ENCODE peak calls at places on chromosomes 4 and X, in seven cellular contexts. S is SK-N-SH, C is HCT116, W is K562, Q is GM12878, N is HepG2, G is Panc1. D is an unnamed sample. For H3K36me3, the result is how much of the 10 kb centered on the place peaks cover.

GRCh38 chrX:73683236-73683859 is 120.4 kb downstream of the CHIC1 start:
- DNase-seq in Q (no peak), W (no peak), N (no peak), S (no peak), G (no peak), C (no peak), D (no peak)

GRCh38 chr4:55993994-55994657 is 45.4 kb downstream of the CEP135 start:
- DNase-seq in G (no peak), W (no peak), C (no peak), Q (peak), S (no peak), N (no peak), D (no peak)

GRCh38 chr4:125847518-125847917 is 532.8 kb downstream of the FAT4 start:
- DNase-seq in W (no peak), S (no peak), C (no peak), N (no peak), Q (no peak), G (no peak), D (no peak)

GRCh38 chr4:24842356-24842755 is 47.0 kb downstream of the SOD3 start:
- DNase-seq in W (no peak), Q (no peak), G (no peak), C (no peak), S (no peak), N (no peak), D (no peak)

GRCh38 chr4:30354605-30355004 is 365.6 kb upstream of the PCDH7 start:
- DNase-seq in S (no peak), Q (no peak), N (no peak), G (no peak), W (no peak), C (no peak), D (no peak)

GRCh38 chr4:150327262-150327780 is 249.1 kb downstream of the DCLK2 start:
- DNase-seq in C (no peak), W (no peak), S (no peak), Q (no peak), G (no peak), N (no peak), D (no peak)

GRCh38 chrX:69705818-69706217 is 89.9 kb downstream of the EDA start:
- DNase-seq in S (no peak), G (no peak), N (no peak), Q (no peak), C (no peak), W (no peak), D (peak)

GRCh38 chr4:7778524-7779193 is 161.0 kb downstream of the AFAP1 start:
- DNase-seq in C (no peak), N (no peak), Q (no peak), G (no peak), W (no peak), S (no peak), D (no peak)

GRCh38 chrX:115968436-115969252 is 201.9 kb upstream of the AGTR2 start:
- DNase-seq in Q (no peak), S (peak), C (peak), G (no peak), N (no peak), W (no peak), D (peak)

GRCh38 chr4:153759407-153760226 is at the start of gene RNF175:
- DNase-seq in W (no peak), N (no peak), C (no peak), S (peak), G (no peak), Q (no peak), D (peak)

DNA sequence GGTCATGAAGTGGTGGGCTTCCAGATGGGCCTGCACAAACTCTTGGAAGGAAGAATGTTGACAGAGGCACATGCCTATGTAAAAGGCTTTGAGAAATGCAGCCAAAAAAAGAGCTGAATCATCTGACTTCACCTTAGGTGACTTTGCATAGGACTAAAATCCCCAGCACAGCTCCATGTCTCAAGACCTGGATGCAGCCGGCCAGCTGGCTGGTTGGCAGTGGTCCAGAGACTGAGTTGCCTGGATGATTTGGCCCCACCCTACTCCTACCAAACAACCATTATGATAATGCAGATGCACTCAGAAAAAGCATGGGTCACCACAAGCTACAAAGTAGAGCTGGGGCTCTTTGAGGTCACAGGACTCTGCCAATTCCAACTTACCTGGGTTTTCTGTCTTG is 484.6 kb upstream of the NR3C2 start:
- DNase-seq in W (no peak), G (no peak), N (no peak), Q (no peak), C (no peak), S (no peak), D (no peak)
- TF ChIP-seq REST in W (no peak), G (no peak), N (no peak), Q (no peak), C (no peak), S (no peak), D (no peak)

DNA sequence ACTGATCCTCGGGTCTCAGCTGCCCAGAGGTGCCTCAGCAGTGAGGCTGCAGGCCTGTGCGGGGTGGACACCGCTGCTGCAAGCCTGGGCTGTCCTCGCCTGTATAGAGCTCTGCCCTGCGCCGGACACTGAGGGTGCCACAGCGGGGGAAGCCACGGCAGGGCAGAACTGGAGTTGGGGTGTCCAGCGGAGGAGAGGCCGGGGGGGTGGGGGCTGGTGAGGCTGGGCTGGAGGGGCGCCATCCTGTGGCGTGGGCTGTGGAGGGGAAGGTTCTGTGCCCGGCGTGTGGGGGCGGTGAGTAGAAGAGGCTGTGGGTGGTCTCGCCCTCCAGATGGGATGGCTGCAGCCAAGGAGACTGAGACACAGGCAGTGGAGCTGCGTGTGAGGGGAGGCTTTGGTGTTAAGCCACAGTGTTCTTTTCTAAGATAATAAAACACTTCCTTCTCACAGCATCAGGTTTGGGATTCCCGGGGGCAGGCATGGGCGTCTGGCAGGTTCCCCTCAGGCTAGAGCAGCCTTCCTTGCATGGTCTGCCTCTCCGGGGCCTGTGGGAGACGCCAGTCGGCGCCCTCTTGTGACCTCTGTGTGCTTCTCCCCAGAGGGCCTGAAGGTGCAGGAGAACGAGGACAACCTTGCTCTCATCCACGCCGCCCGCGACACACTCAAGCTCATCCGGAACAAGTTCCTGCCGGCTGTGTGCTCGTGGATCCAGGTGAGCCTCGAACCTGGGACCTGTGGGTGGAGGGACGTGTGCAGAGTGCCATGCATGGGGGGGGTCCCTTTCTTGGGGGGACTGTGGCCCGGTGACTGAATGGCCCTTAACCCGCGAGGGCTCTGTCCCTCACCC is 7.4 kb downstream of the UVSSA start:
- DNase-seq in N (no peak), Q (no peak), S (no peak), G (no peak), W (no peak), C (no peak), D (peak)
- H3K36me3 ChIP-seq in N (under half), Q (under half), S (under half), G (under half), W (under half), C (under half), D (under half)

GRCh38 chr4:15778742-15779231 is 659 bp downstream of the CD38 start:
- DNase-seq in G (no peak), W (no peak), S (no peak), C (no peak), Q (no peak), N (no peak), D (peak)

GRCh38 chr4:15779789-15780188 is 1.7 kb downstream of the CD38 start:
- DNase-seq in Q (no peak), S (no peak), G (no peak), N (no peak), W (no peak), C (no peak), D (no peak)

GRCh38 chr4:15778191-15778741 is at the start of gene CD38:
- DNase-seq in S (peak), N (no peak), Q (peak), C (no peak), G (no peak), W (no peak), D (peak)

GRCh38 chr4:15777697-15778096 is 431 bp upstream of the CD38 start:
- DNase-seq in Q (no peak), W (no peak), S (no peak), C (no peak), N (no peak), G (no peak), D (no peak)

DNA sequence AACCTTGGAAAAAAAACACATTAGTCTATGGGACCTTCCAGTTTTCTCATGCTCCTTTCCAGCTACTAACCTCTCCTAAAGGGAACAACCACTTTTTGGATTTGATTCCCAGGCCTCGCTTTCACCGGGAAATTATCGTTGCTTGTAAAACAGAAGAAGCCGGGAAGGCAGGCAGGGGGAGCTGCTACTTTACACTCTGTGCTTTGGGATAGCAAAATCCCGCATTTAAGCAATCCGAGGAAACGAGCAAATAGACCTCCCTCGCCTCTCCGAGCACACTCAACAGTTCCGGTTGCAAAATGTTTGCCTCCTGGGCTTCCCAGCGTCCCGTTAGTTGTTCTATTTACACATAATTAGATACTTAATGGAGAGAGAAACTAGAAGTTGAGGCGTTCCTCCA is 1.2 kb downstream of the CD38 start:
- DNase-seq in S (peak), Q (no peak), G (no peak), W (no peak), C (no peak), N (peak), D (peak)
- H3K27ac ChIP-seq in S (no peak), Q (peak), G (no peak), W (no peak), C (no peak), N (no peak), D (no peak)

DNA sequence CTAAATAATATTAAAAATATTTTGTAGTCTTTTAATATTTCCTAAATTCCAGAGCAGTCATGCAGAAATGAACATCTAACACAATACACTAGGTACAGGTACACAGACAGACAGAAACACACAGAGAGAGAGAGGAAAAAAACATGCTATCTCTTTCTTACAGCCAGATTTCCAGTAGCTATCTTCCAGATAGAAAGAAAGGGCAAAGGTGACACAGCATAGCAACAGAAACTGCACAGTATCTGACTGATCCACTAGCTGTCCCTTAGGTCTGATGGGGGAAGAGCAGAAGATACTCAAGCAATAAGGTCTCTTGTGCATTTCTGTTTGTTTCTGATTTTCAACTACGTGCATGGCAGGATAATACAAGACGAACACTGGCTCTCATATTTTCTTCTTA is 7.8 kb downstream of the FBXW7 start:
- DNase-seq in C (no peak), N (no peak), W (peak), G (no peak), Q (no peak), S (no peak), D (no peak)
- TF ChIP-seq REST in C (no peak), N (no peak), W (no peak), G (no peak), Q (no peak), S (no peak), D (no peak)

GRCh38 chr4:185651137-185651677 is 115.9 kb upstream of the PDLIM3 start:
- DNase-seq in W (no peak), S (no peak), G (no peak), Q (no peak), N (peak), C (no peak), D (peak)
- H3K36me3 ChIP-seq in W (under half), S (under half), G (under half), Q (under half), N (under half), C (under half), D (under half)

DNA sequence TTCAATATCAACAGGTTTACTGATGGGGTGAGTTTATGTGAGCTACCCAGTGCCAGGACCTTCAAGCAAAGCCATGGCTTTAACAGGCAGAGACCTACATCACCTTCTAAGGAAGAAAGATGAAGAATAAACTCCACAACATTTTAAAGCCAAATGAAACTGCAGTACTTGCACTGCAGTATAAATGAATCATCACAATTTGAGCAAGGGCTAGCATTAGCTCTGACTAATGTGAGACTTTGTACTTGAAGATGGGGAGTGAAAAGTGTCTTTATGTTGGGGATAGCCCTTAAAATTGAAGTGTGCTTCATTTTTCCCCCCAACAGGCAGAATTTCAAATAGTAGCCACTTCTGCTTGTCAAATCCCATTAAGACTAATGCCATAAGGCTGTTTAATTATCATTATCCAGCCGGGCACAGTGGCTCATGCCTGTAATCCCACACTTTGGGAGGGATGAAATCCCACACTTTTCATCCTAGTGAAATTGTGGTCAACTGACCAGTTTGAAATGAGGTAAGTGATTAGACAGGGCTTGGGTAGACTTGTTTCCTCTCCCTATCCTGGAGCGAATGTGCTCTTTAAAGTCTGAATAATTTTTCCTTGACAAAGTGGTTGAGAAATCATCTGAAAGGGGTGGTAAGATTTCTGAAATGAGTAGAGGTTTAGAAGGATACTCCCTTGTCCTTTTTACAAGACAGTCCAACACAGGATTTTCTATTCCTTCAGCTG is 27.2 kb upstream of the GPR34 start:
- DNase-seq in C (no peak), N (no peak), S (no peak), Q (no peak), W (no peak), G (no peak), D (no peak)
- H3K27ac ChIP-seq in C (no peak), N (no peak), S (peak), Q (no peak), W (no peak), G (no peak), D (no peak)

DNA sequence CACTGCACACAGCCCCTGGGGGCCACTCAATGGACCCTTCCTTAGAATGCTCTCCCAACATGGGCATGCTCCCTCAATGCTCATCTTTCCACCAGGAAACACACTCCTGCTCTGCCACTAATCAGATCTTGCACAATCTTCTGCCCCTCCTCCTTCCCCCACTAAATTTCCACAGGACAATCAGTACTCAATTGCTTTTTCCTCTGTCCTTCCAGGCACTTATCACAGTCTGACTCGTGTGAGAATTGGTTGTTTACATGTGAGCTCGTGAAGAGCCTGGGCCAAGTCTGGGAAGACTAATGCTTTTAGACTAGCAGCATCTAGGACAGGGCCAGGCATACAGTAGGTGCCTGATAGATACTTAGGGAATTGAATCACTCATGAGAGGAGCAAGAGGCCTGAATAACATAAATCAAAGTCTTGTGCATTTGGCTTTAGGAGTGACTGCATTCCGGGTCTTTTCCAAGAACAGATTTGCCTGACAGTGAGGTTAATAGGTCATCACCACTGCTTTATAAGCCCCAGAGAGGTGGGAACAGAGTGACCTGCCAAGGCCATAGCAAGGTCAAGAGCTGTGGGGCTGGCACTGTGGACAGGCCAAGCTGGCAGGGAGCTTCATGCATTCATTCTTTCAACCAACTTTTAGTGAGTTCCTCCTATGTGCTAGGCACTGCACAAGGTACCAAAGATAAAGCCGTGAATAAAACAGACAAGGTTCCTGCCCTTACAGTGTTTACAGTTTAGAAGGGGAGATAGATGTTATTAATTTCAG is 55.0 kb downstream of the PRPS1 start:
- DNase-seq in Q (no peak), G (no peak), S (no peak), C (no peak), N (no peak), W (no peak), D (no peak)
- TF ChIP-seq REST in Q (no peak), G (no peak), S (no peak), C (no peak), N (no peak), W (no peak), D (no peak)

DNA sequence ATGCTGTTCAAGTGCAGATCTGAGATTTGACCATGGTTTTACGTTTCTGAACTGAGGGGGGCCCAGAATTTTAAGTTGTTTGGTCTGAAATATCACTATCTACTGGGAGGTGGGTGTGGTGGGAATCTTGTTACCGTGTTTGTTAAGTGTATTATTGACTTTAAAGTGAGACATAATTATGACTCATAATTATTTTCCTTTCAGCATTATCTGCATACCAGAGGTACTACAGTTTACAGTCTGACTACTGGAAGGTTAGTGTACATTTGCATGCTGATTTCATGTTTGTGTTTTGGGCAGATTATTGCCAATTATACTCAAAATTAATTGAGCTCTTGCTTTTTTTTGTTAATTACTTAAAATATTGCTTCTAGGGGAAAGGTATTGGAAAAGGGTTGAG is 101.5 kb downstream of the KDM6A start:
- DNase-seq in W (no peak), N (no peak), C (peak), Q (no peak), G (no peak), S (no peak), D (no peak)
- H3K36me3 ChIP-seq in W (under half), N (under half), C (under half), Q (under half), G (under half), S (under half), D (under half)

GRCh38 chr4:102815981-102816380 is 11.4 kb downstream of the UBE2D3 start:
- DNase-seq in N (peak), G (peak), S (no peak), W (no peak), C (no peak), Q (no peak), D (no peak)

GRCh38 chr4:102817021-102817605 is 10.2 kb downstream of the UBE2D3 start:
- DNase-seq in G (no peak), Q (no peak), S (no peak), N (no peak), W (no peak), C (no peak), D (no peak)

GRCh38 chr4:102823464-102823863 is 3.9 kb downstream of the UBE2D3 start:
- DNase-seq in G (no peak), W (no peak), S (no peak), C (no peak), Q (no peak), N (no peak), D (no peak)

GRCh38 chr4:102817613-102818268 is 9.6 kb downstream of the UBE2D3 start:
- DNase-seq in C (no peak), W (no peak), S (no peak), Q (no peak), N (no peak), G (no peak), D (no peak)

GRCh38 chr4:102819588-102820365 is 7.6 kb downstream of the UBE2D3 start:
- DNase-seq in N (no peak), C (no peak), S (no peak), W (no peak), G (no peak), Q (no peak), D (no peak)
- H3K27ac ChIP-seq in N (no peak), C (no peak), S (peak), W (peak), G (no peak), Q (no peak), D (no peak)

GRCh38 chr4:113294910-113295309 is 245.5 kb downstream of the ANK2 start:
- DNase-seq in Q (no peak), G (no peak), W (no peak), S (no peak), N (no peak), C (no peak), D (no peak)
- TF ChIP-seq REST in Q (no peak), G (no peak), W (no peak), S (no peak), N (no peak), C (no peak), D (no peak)

D was measured in GM23338.